ENCODE peak calls at places on chromosomes 4 and X, in five cellular contexts. C is GM12891, E is HepG2, V is GM12878, T is K562. Q is an unnamed sample.

GRCh38 chrX:47264507-47265173 is 31.8 kb downstream of the USP11 start:
- DNase-seq in C (no peak), E (peak), V (no peak), T (peak), Q (no peak)

GRCh38 chr4:127012549-127012948 is 620.2 kb upstream of the INTU start:
- DNase-seq in C (no peak), E (no peak), V (no peak), T (no peak), Q (no peak)

GRCh38 chr4:141246243-141246642 is 25.5 kb downstream of the ZNF330 start:
- DNase-seq in C (no peak), E (no peak), V (no peak), T (no peak), Q (no peak)

GRCh38 chr4:112693507-112693906 is 56.6 kb downstream of the LARP7 start:
- DNase-seq in C (no peak), E (no peak), V (no peak), T (no peak), Q (no peak)

GRCh38 chr4:152620915-152621314 is 58.9 kb downstream of the TMEM154 start:
- DNase-seq in C (no peak), E (no peak), V (no peak), T (no peak), Q (no peak)

GRCh38 chr4:6755088-6755753 is 27.3 kb upstream of the KIAA0232 start:
- DNase-seq in C (no peak), E (peak), V (no peak), T (no peak), Q (no peak)

GRCh38 chrX:87265518-87265917 is 252.1 kb upstream of the KLHL4 start:
- DNase-seq in C (no peak), E (no peak), V (no peak), T (no peak), Q (no peak)

GRCh38 chr4:176226736-176227135 is 31.4 kb upstream of the SPATA4 start:
- DNase-seq in C (no peak), E (no peak), V (no peak), T (no peak), Q (no peak)

GRCh38 chrX:139085404-139085803 is 373.9 kb upstream of the FGF13 start:
- DNase-seq in C (no peak), E (no peak), V (no peak), T (no peak), Q (no peak)

GRCh38 chrX:40544343-40545250 is 36.2 kb upstream of the ATP6AP2 start:
- DNase-seq in C (no peak), E (peak), V (no peak), T (peak), Q (no peak)

GRCh38 chr4:8058031-8058479 is 100.6 kb downstream of the ABLIM2 start:
- DNase-seq in C (no peak), E (peak), V (no peak), T (no peak), Q (no peak)

GRCh38 chrX:150683536-150684146 is 9.6 kb upstream of the MTMR1 start:
- DNase-seq in C (no peak), E (peak), V (no peak), T (peak), Q (no peak)

GRCh38 chrX:100328342-100328741 is 81.7 kb downstream of the PCDH19 start:
- DNase-seq in C (no peak), E (no peak), V (no peak), T (no peak), Q (no peak)

GRCh38 chr4:95761871-95762270 is 78.0 kb upstream of the PDHA2 start:
- DNase-seq in C (no peak), E (no peak), V (no peak), T (no peak), Q (no peak)

GRCh38 chr4:95764961-95765360 is 74.9 kb upstream of the PDHA2 start:
- DNase-seq in C (no peak), E (no peak), V (no peak), T (no peak), Q (no peak)

GRCh38 chr4:95758001-95758400 is 81.9 kb upstream of the PDHA2 start:
- DNase-seq in C (no peak), E (no peak), V (no peak), T (no peak), Q (no peak)

DNA sequence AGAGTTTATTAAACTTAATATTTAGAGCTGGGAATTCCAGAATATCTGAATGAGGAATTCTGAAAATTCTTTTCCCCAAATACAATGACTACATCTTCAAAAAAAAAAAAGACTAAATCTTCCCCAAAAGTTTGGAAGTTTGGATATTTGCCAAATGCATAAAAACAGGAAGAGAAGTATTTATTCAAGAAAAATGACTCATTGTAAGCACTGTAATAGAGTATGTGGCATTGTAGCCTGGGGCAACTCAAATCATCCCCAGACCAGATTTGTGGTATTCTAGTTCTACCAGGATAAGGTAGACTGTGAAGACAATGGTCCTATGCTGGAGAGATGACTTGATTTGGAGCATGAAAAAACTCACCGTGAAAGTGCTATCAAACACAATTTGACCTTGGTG is 78.5 kb upstream of the PDHA2 start:
- DNase-seq in C (no peak), E (no peak), V (no peak), T (no peak), Q (no peak)
- TF ChIP-seq TAF1 in C (no peak), E (no peak), V (no peak), T (no peak), Q (no peak)

GRCh38 chr4:172630289-172630688 is 538.3 kb upstream of the GALNT7 start:
- DNase-seq in C (no peak), E (no peak), V (no peak), T (no peak), Q (no peak)
- TF ChIP-seq POLR2A in C (no peak), E (no peak), V (no peak), T (no peak), Q (no peak)

GRCh38 chr4:31334086-31334910 is 614.1 kb downstream of the PCDH7 start:
- DNase-seq in C (no peak), E (no peak), V (no peak), T (no peak), Q (no peak)
- TF ChIP-seq POLR2AphosphoS5 in C (no peak), E (no peak), V (no peak), T (no peak), Q (no peak)

GRCh38 chr4:77990456-77990855 is 66.7 kb upstream of the FRAS1 start:
- DNase-seq in C (no peak), E (no peak), V (no peak), T (no peak), Q (no peak)
- TF ChIP-seq TAF1 in C (no peak), E (no peak), V (no peak), T (no peak), Q (no peak)

GRCh38 chrX:129843459-129844306 is at the start of gene ZDHHC9:
- DNase-seq in C (peak), E (peak), V (peak), T (peak), Q (peak)
- TF ChIP-seq POLR2A in C (peak), E (peak), V (peak), T (peak), Q (no peak)

GRCh38 chr4:139857021-139857420 is 191.4 kb downstream of the MGST2 start:
- DNase-seq in C (no peak), E (peak), V (no peak), T (no peak), Q (no peak)
- TF ChIP-seq POLR2AphosphoS5 in C (no peak), E (no peak), V (no peak), T (no peak), Q (no peak)

GRCh38 chr4:82801910-82802521 is 3.4 kb upstream of the SCD5 start:
- DNase-seq in C (no peak), E (peak), V (no peak), T (no peak), Q (no peak)

GRCh38 chr4:82797048-82797590 is 1.5 kb downstream of the SCD5 start:
- DNase-seq in C (no peak), E (no peak), V (no peak), T (no peak), Q (no peak)

GRCh38 chr4:82797591-82798081 is 960 bp downstream of the SCD5 start:
- DNase-seq in C (no peak), E (no peak), V (no peak), T (no peak), Q (peak)

GRCh38 chr4:82798168-82799005 is at the start of gene SCD5:
- DNase-seq in C (peak), E (no peak), V (no peak), T (peak), Q (peak)

DNA sequence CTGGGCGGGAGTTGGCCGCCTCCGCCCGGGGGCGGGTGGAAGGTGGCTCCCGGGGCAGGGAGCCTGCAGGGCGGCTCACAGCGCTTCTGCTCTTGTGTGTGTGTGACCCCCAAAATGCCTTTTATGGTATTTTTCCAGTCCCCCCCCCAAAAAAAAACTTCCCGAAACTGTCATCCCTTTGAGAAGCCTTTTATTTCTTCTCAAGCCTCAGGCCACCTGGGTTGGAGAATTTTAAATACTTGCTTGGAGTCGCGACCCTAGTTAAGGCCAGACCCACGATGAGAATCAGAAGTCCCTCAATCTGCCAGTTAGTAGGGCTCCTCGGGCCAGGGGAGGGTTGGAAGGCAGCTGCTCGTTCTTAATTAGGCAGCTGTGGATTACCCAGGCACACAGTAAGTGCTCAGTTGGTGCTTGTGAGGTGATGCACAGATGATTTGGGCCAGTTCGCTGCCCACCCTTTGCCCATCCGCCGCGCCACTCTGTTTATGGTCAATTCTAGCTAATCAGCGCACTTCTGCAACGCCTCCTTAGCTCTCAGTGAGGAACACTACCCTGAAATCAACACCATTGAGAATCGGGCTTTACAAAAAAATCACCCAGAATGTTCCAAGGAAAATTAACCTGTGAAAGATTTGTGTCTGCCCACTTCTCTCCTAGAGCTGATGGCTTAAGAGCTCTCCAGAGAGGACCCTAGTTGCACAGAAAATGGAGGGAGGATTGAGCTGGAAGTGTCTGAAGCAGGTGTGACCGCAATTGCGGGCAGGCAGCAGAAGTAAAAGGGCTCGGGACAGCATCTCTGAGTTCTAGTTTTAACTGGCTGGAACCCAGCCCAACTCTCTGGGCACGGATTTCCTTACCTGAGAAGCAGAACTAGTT is 648 bp upstream of the SCD5 start:
- DNase-seq in C (no peak), E (no peak), V (no peak), T (no peak), Q (no peak)
- TF ChIP-seq TAF1 in C (no peak), E (no peak), V (peak), T (no peak), Q (no peak)

GRCh38 chr4:113759696-113760093 is 1.8 kb downstream of the CAMK2D start:
- DNase-seq in C (no peak), E (no peak), V (no peak), T (no peak), Q (no peak)

GRCh38 chr4:113762061-113762850 is 718 bp upstream of the CAMK2D start:
- DNase-seq in C (peak), E (peak), V (peak), T (peak), Q (peak)

GRCh38 chr4:113760094-113760851 is 1.3 kb downstream of the CAMK2D start:
- DNase-seq in C (no peak), E (no peak), V (no peak), T (no peak), Q (no peak)

GRCh38 chr4:113761682-113762060 is at the start of gene CAMK2D:
- DNase-seq in C (peak), E (peak), V (peak), T (no peak), Q (peak)

DNA sequence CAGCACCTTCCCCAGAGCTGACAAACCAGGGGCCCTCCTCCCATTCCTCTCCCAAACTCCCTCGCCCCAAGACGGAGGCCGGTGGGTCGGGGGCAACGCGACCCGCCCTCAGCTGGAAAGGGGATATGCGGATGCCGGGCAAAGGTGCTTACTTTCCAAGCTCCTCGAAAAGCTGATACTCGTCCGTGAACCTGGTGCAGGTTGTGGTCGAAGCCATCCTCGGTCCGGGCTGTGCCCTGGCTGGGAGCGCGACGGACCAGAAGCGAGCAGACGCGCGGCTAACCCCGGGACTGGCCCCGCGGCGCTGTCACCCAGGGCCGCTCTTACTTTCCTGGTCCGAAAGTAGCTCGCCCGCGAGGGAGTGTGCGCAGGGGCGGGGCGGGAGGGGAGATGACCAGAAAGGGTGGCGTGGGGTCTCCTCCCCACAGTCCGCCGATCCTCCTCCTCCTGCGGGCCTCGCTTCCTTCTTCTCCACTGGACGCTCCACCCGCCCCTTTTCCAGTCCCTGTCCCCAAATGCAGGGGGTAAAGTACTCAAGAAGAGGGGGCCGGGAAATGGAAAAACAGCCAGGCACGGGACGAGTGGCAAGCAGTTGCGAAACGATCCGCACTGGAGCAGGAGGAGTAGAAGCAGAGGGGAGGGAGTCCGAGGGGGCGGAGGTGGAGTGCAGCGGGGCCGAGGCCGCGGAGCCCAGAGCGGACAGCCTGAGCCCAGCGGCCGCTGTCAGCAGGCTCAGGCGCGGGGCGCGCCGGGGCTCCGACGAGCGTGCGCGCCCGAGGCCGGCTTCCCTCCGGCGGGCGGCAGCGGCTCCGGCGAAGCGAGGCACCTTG is 471 bp downstream of the CAMK2D start:
- DNase-seq in C (peak), E (peak), V (no peak), T (no peak), Q (peak)
- TF ChIP-seq POLR2A in C (no peak), E (no peak), V (peak), T (no peak), Q (peak)

GRCh38 chrX:65831268-65831667 is 163.8 kb downstream of the MSN start:
- DNase-seq in C (no peak), E (no peak), V (no peak), T (no peak), Q (no peak)
- TF ChIP-seq POLR2AphosphoS5 in C (no peak), E (no peak), V (no peak), T (no peak), Q (no peak)